ENCODE peak calls at places on chromosome 16, in four cellular contexts. M, D, X and P are unnamed samples.

GRCh38 chr16:68768170-68768569 is 31.1 kb downstream of the CDH1 start:
- DNase-seq in D (no peak), X (no peak), M (no peak), P (no peak)

GRCh38 chr16:17448640-17449638 is 21.8 kb downstream of the XYLT1 start:
- DNase-seq in M (no peak), D (no peak), X (no peak), P (no peak)

GRCh38 chr16:1877804-1878203 is 5.8 kb upstream of the MEIOB start:
- DNase-seq in D (no peak), M (no peak), X (no peak), P (no peak)

GRCh38 chr16:56354016-56354415 is 71.3 kb downstream of the AMFR start:
- DNase-seq in X (no peak), M (no peak), D (no peak), P (no peak)

GRCh38 chr16:4624827-4625616 is 396 bp downstream of the MGRN1 start:
- DNase-seq in M (no peak), D (peak), X (peak), P (peak)

GRCh38 chr16:16971042-16971441 is 499.7 kb downstream of the XYLT1 start:
- DNase-seq in X (no peak), M (no peak), D (no peak), P (no peak)

GRCh38 chr16:82633964-82634600 is 7.3 kb downstream of the CDH13 start:
- DNase-seq in X (no peak), M (no peak), D (no peak), P (no peak)

GRCh38 chr16:273547-274421 is 2.0 kb downstream of the RGS11 start:
- DNase-seq in M (no peak), D (no peak), X (no peak), P (no peak)

GRCh38 chr16:29678691-29679267 is at the start of gene QPRT:
- DNase-seq in M (no peak), D (no peak), X (peak), P (peak)

GRCh38 chr16:1964046-1964505 is 550 bp downstream of the RPS2 start:
- DNase-seq in X (no peak), D (no peak), M (no peak), P (no peak)

GRCh38 chr16:10039220-10040096 is 142.8 kb downstream of the GRIN2A start:
- DNase-seq in M (no peak), X (no peak), D (no peak), P (peak)

GRCh38 chr16:55257971-55258613 is 65.9 kb upstream of the IRX6 start:
- DNase-seq in X (peak), M (peak), D (no peak), P (peak)

GRCh38 chr16:67244387-67245188 is 2.7 kb downstream of the FHOD1 start:
- DNase-seq in M (peak), D (peak), X (no peak), P (no peak)

GRCh38 chr16:31141489-31142108 is 6.1 kb upstream of the PRSS8 start:
- DNase-seq in D (no peak), X (no peak), M (no peak), P (no peak)

GRCh38 chr16:52837251-52837650 is 215.4 kb downstream of the CHD9NB start:
- DNase-seq in M (no peak), X (no peak), D (no peak), P (no peak)

GRCh38 chr16:5580772-5581171 is 483.2 kb upstream of the EEF2KMT start:
- DNase-seq in M (no peak), X (no peak), D (no peak), P (no peak)

GRCh38 chr16:81641403-81642106 is 137.5 kb upstream of the PLCG2 start:
- DNase-seq in X (no peak), M (no peak), D (no peak), P (no peak)

GRCh38 chr16:65120811-65121721 is 797 bp downstream of the CDH11 start:
- DNase-seq in M (no peak), D (no peak), X (no peak), P (no peak)

GRCh38 chr16:11407047-11407982 is 62.1 kb downstream of the RMI2 start:
- DNase-seq in M (peak), D (peak), X (peak), P (peak)

GRCh38 chr16:66264311-66265105 is 102.0 kb upstream of the CDH5 start:
- DNase-seq in D (no peak), M (no peak), X (no peak), P (no peak)

GRCh38 chr16:30368122-30368791 is 2.0 kb downstream of the TBC1D10B start:
- DNase-seq in M (no peak), X (no peak), D (no peak), P (no peak)

GRCh38 chr16:21646721-21647561 is 5.5 kb downstream of the IGSF6 start:
- DNase-seq in D (peak), M (no peak), X (no peak), P (no peak)

GRCh38 chr16:90026135-90026534 is 6.9 kb upstream of the DBNDD1 start:
- DNase-seq in X (no peak), M (no peak), D (no peak), P (no peak)

GRCh38 chr16:67537636-67538591 is 9.3 kb downstream of the RIPOR1 start:
- DNase-seq in D (no peak), X (no peak), M (no peak), P (no peak)

GRCh38 chr16:21179983-21180365 is 21.5 kb downstream of the LDAF1 start:
- DNase-seq in D (no peak), M (no peak), X (no peak), P (no peak)

GRCh38 chr16:65845466-65846209 is 520.9 kb upstream of the CDH5 start:
- DNase-seq in X (no peak), M (no peak), D (no peak), P (no peak)

GRCh38 chr16:46620265-46621005 is 744 bp downstream of the SHCBP1 start:
- DNase-seq in X (no peak), D (no peak), M (no peak), P (peak)

GRCh38 chr16:70159355-70160348 is 13.9 kb upstream of the CLEC18C start:
- DNase-seq in X (no peak), M (no peak), D (no peak), P (no peak)

DNA sequence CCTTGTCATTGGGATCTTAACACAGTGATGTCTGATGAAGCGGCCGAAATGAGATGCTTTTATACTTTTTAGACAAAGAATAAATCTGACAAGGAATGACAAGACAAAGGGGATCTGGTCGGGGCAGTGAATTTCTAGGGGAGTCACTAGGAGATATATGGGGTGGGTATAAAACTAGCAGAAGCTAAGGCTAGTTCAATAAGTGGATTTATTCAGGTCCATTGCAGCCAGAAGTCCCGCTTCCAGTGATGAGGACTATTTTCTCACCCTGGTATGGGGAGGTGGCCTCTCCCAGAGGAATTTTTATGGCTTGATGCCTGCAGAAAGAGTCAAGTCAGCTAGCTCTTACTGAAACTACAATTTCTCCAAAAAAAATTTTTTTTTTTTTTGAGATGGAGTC is 23.9 kb downstream of the SLC38A8 start:
- DNase-seq in X (no peak), D (no peak), M (no peak), P (no peak)
- H3K9ac ChIP-seq in X (no peak), D (no peak), M (no peak), P (no peak)

GRCh38 chr16:86455609-86456008 is 54.7 kb upstream of the FOXF1 start:
- DNase-seq in M (no peak), X (no peak), D (no peak), P (no peak)

GRCh38 chr16:86457621-86458456 is 52.5 kb upstream of the FOXF1 start:
- DNase-seq in M (no peak), D (no peak), X (no peak), P (no peak)

GRCh38 chr16:86452451-86452850 is 57.9 kb upstream of the FOXF1 start:
- DNase-seq in M (no peak), X (no peak), D (no peak), P (no peak)

GRCh38 chr16:86458457-86458777 is 51.9 kb upstream of the FOXF1 start:
- DNase-seq in D (no peak), M (no peak), X (no peak), P (no peak)

DNA sequence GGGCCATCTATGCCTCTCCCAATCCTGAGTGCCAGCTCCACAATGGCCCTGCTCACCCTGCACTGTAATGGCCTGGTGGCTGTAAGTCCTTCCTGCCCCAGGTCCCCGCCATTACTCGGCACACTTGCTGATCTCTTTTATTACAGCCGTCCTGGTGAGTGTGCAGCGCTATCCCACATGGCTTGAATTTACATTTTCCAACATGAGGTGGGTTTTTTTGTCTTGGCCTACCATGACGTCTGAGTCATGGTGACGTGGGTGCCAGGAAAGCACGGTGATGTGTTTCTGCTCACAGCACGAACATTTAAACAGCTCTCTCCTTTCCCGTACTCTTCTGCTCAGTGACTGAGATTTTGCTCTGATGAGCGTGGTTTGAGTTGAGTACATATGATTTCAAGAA is 55.2 kb upstream of the FOXF1 start:
- DNase-seq in M (no peak), X (no peak), D (no peak), P (no peak)
- TF ChIP-seq ZNF274 in M (no peak), X (no peak), D (no peak), P (no peak)

GRCh38 chr16:88639231-88640038 is 1.1 kb downstream of the IL17C start:
- DNase-seq in X (no peak), D (no peak), M (no peak), P (no peak)
- TF ChIP-seq YY1 in X (no peak), D (no peak), M (no peak), P (no peak)

DNA sequence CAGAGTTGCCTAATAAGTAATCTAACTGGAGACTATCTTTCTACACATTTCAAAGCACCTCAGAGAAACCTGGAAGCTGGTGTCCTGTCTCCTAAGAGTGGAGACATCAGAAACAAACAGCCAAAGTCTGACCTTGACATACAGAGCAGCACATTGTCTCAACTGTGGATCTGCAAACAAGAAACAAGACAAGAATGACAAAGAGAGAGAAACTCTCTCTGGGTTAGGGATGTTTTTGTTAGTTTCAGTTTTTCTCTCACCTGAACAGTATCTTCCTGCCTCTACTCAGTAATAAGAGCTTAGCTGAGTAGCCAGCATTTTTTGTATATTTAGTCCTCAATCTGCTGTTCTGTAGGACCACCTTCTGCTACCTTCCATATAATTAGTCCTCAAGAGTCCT is 8.9 kb downstream of the ZNF597 start:
- DNase-seq in D (no peak), X (no peak), M (no peak), P (no peak)
- H3K9ac ChIP-seq in D (no peak), X (no peak), M (no peak), P (no peak)

DNA sequence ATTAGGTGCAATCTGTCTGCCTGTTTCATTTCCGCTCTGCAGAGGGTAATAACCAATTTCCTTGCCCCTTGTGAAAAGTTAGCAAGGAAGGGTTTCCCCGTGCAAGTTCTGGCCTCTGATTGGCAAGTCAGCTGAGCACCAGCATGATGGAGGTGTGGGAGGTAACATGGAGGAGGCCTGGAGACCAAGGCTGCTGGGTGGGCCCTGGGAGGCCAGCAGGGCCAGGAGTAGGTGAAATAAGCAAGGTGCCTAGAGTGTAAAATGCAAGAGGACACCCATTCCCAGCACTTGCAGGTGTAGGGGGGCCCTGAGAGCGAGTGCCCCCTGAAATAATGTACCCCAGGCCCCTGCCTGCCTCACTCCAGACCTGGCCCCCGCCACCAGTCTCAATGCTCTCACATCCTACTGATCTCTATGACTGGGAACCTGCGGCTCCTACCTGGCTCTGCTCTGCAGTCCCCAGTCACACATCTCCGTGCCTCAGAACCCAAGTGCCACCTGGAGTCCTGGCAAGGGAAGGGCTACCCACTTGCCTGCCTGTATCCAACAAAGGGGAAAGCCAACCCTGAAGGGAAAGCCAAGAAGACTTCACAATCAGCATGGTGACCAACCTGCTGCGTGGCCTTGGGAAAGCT is 116.2 kb downstream of the C16orf78 start:
- DNase-seq in M (no peak), D (no peak), X (no peak), P (no peak)
- TF ChIP-seq ZNF274 in M (no peak), D (no peak), X (no peak), P (no peak)

DNA sequence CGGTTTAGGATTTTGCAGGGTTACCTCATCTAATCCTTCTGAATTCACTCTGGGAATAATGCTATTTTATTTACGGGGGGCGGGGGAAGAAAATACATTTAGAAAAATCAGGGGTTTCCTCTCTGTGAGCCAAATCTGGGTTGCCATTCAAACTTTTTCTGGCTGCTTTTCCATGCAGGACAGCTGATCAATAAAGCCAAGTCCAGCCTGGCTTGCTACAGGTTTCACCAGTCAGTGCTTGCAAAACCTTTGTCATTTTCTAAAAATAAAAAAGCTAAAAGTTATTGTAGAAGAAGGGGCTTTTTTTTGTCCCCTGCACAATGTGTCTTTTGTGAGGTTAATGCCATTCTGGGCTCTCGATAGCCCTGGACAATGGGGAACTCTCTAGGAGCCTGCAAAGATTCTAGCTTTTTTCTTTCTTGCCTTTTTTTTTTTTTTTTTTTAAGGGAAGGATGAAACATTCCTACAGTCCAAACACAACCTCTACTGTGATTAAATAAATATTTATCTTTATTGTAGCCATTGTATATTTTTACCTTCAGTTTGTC is 13.1 kb upstream of the ZFHX3 start:
- DNase-seq in M (no peak), D (no peak), X (no peak), P (no peak)
- TF ChIP-seq YY1 in M (no peak), D (no peak), X (no peak), P (no peak)

DNA sequence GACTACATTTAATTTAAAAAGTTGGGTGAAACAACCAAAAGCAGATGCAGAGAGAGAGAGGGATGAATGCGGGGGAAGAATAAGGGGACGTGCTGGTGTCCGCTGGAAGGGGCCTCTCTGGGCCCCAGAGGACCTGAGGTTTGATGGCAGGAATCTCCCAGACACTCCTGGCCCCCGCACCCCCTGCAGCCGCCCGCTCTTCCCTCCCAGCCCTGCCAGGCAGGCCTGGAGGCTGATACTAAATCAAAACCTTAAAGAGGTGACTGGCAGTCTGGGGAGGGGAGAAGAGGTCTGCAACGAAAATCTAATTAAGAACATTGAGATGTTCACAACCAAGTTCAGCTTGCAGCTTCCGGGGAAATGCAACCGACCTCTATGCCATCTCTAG is 2.4 kb downstream of the FOXL1 start:
- DNase-seq in D (no peak), M (no peak), X (no peak), P (no peak)
- H3K9ac ChIP-seq in D (no peak), M (no peak), X (no peak), P (no peak)

GRCh38 chr16:77212736-77213541 is 13.7 kb downstream of the SYCE1L start:
- DNase-seq in X (no peak), D (no peak), M (no peak), P (no peak)
- TF ChIP-seq ZNF274 in X (no peak), D (no peak), M (no peak), P (no peak)

DNA sequence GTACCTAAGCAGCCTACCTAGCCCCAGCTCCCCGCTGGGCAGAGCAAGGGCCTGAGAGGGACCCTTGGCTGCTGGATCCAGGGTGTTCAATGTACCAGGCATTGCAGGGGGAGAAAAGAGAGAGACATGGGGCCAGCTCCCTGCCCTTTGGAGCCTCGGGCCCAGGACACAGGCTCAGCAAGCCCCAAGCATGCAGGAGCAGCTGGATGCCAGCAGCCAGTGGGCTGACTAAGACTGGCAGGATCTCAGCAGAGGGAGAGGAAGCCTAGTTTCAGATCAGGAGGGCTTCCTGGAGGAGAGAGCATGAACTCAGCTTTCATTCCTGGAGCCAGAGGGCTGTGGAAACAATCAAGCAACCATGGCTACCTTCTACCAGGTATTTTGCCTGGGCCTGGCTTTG is 82.0 kb upstream of the NKD1 start:
- DNase-seq in X (no peak), M (no peak), D (no peak), P (no peak)
- TF ChIP-seq YY1 in X (no peak), M (no peak), D (no peak), P (no peak)

GRCh38 chr16:50103764-50104163 is 38.0 kb downstream of the HEATR3 start:
- DNase-seq in D (no peak), M (no peak), X (no peak), P (no peak)

GRCh38 chr16:50099957-50100648 is 34.3 kb downstream of the HEATR3 start:
- DNase-seq in D (no peak), X (no peak), M (no peak), P (no peak)

GRCh38 chr16:50096791-50097190 is 31.0 kb downstream of the HEATR3 start:
- DNase-seq in M (no peak), D (no peak), X (no peak), P (no peak)

GRCh38 chr16:50102046-50102756 is 36.4 kb downstream of the HEATR3 start:
- DNase-seq in D (no peak), X (no peak), M (no peak), P (no peak)
- H3K9ac ChIP-seq in D (no peak), X (no peak), M (no peak), P (no peak)